ENCODE peak calls at places on chromosomes 6 and 20, in eight cellular contexts. P is mucosa of descending colon, V is fibroblast of lung, A is dorsolateral prefrontal cortex, D is heart left ventricle, I is AG10803, R is foreskin fibroblast, G is astrocyte. B is an unnamed sample.

GRCh38 chr6:36095497-36096391 is 34.6 kb upstream of the MAPK13 start:
- DNase-seq in P (peak; percentile 85), V (no peak), A (no peak), D (no peak), I (no peak), R (no peak), G (no peak), B (no peak)

GRCh38 chr6:113530769-113531168 is 326.4 kb upstream of the MARCKS start:
- DNase-seq in P (no peak), V (peak; percentile 69), A (no peak), D (no peak), I (peak; percentile 53), R (peak; percentile 94), G (peak; percentile 77), B (no peak)

GRCh38 chr6:166169549-166170421 is 2.1 kb upstream of the TBXT start:
- DNase-seq in P (no peak), V (no peak), A (no peak), D (no peak), I (no peak), R (no peak), G (no peak), B (peak; percentile 23)

GRCh38 chr6:169719117-169719516 is 5.2 kb downstream of the PHF10 start:
- DNase-seq in P (no peak), V (no peak), A (no peak), D (no peak), I (no peak), R (no peak), G (peak; percentile 27), B (no peak)

GRCh38 chr6:169867751-169868191 is 116.3 kb downstream of the ERMARD start:
- DNase-seq in P (no peak), V (no peak), A (no peak), D (no peak), I (no peak), R (no peak), G (no peak), B (no peak)

GRCh38 chr20:11204926-11205768 is 531.3 kb upstream of the JAG1 start:
- DNase-seq in P (peak; percentile 88), V (peak; percentile 82), A (no peak), D (no peak), I (peak; percentile 66), R (no peak), G (peak; percentile 41), B (peak; percentile 51)

GRCh38 chr6:145670306-145670705 is 65.0 kb downstream of the EPM2A start:
- DNase-seq in P (no peak), V (peak; percentile 3), A (no peak), D (no peak), I (no peak), R (no peak), G (no peak), B (no peak)

GRCh38 chr6:148037496-148037895 is 305.1 kb upstream of the SASH1 start:
- DNase-seq in P (no peak), V (peak; percentile 37), A (no peak), D (no peak), I (no peak), R (peak; percentile 5), G (peak; percentile 18), B (no peak)

GRCh38 chr20:62830821-62831220 is 14.0 kb downstream of the COL9A3 start:
- DNase-seq in P (no peak), V (no peak), A (no peak), D (no peak), I (no peak), R (no peak), G (no peak), B (no peak)

GRCh38 chr6:163338671-163339405 is 75.7 kb upstream of the QKI start:
- DNase-seq in P (no peak), V (peak; percentile 82), A (peak; percentile 86), D (peak; percentile 66), I (peak; percentile 65), R (peak; percentile 21), G (peak; percentile 94), B (no peak)

GRCh38 chr20:59235226-59235625 is 65.2 kb upstream of the EDN3 start:
- DNase-seq in P (no peak), V (no peak), A (no peak), D (no peak), I (no peak), R (no peak), G (no peak), B (no peak)

GRCh38 chr6:119346450-119346849 is 3.1 kb downstream of the MAN1A1 start:
- DNase-seq in P (no peak), V (no peak), A (no peak), D (no peak), I (no peak), R (no peak), G (no peak), B (no peak)

GRCh38 chr20:884983-885952 is 30.9 kb downstream of the ANGPT4 start:
- DNase-seq in P (peak; percentile 5), V (peak; percentile 19), A (peak; percentile 58), D (peak; percentile 79), I (peak; percentile 49), R (peak; percentile 14), G (peak; percentile 10), B (peak; percentile 72)

GRCh38 chr6:143006787-143007186 is 53.9 kb upstream of the AIG1 start:
- DNase-seq in P (no peak), V (no peak), A (no peak), D (no peak), I (no peak), R (no peak), G (no peak), B (no peak)

GRCh38 chr20:30486103-30486478 is 771.4 kb upstream of the DEFB115 start:
- DNase-seq in P (no peak), V (no peak), A (no peak), D (no peak), I (no peak), R (no peak), G (peak; percentile 7), B (no peak)

GRCh38 chr20:30484009-30484748 is 773.3 kb upstream of the DEFB115 start:
- DNase-seq in P (no peak), V (no peak), A (no peak), D (no peak), I (no peak), R (no peak), G (no peak), B (no peak)

GRCh38 chr20:30487947-30488926 is 769.2 kb upstream of the DEFB115 start:
- DNase-seq in P (no peak), V (no peak), A (no peak), D (no peak), I (no peak), R (no peak), G (no peak), B (no peak)

GRCh38 chr20:30485331-30486102 is 771.9 kb upstream of the DEFB115 start:
- DNase-seq in P (no peak), V (no peak), A (no peak), D (no peak), I (no peak), R (no peak), G (no peak), B (no peak)

DNA sequence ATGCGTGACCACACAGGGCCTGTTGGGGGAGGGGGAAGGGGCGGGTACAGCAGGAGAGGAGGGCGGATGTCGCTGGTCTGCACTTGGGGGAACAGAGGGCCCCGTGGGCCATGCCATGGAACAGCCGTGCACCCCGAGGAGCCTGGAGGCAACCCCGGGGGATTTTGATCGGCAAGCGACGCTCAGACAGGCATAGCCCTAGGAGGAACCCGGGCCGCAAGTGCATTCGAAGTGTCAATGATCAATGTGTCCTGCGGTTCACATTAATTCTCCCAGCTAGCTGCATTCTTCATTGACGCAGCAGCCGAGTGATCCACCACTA is 772.8 kb upstream of the DEFB115 start:
- DNase-seq in P (no peak), V (no peak), A (no peak), D (no peak), I (no peak), R (no peak), G (no peak), B (no peak)
- TF ChIP-seq CTCF in P (no peak), V (no peak), A (no peak), D (no peak), I (no peak), R (no peak), G (no peak), B (no peak)

DNA sequence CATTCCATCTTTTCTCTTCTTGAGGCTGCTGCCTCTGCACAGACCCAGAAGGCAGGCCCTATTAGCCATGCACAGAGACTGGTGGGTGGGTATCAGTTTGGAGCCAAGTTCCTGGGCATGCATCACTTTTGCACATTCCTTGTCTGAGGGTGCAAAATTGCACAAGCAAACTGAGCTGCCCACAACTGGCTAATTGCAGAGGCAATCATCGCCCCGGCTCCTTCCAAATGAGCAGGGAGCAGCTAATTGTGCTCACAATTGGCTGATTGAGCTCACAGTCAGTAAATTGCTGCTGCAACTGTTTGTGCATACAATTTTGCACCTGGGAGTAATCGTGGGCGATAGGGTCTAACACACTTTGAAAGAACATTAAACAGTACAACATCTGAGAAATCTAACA is 511.4 kb downstream of the DHX35 start:
- DNase-seq in P (no peak), V (no peak), A (peak; percentile 28), D (no peak), I (no peak), R (no peak), G (no peak), B (no peak)
- TF ChIP-seq CTCF in P (no peak), V (no peak), A (no peak), D (no peak), I (no peak), R (no peak), G (no peak), B (no peak)

GRCh38 chr20:48750376-48750775 is 77.4 kb downstream of the PREX1 start:
- DNase-seq in P (no peak), V (no peak), A (no peak), D (no peak), I (no peak), R (no peak), G (no peak), B (no peak)

GRCh38 chr20:48748556-48748955 is 79.2 kb downstream of the PREX1 start:
- DNase-seq in P (no peak), V (no peak), A (no peak), D (no peak), I (no peak), R (no peak), G (no peak), B (no peak)

GRCh38 chr20:48750941-48751620 is 76.7 kb downstream of the PREX1 start:
- DNase-seq in P (peak; percentile 40), V (no peak), A (peak; percentile 80), D (peak; percentile 88), I (no peak), R (no peak), G (peak; percentile 12), B (peak; percentile 29)

GRCh38 chr20:48747840-48748416 is 79.9 kb downstream of the PREX1 start:
- DNase-seq in P (no peak), V (no peak), A (no peak), D (no peak), I (no peak), R (no peak), G (no peak), B (no peak)

DNA sequence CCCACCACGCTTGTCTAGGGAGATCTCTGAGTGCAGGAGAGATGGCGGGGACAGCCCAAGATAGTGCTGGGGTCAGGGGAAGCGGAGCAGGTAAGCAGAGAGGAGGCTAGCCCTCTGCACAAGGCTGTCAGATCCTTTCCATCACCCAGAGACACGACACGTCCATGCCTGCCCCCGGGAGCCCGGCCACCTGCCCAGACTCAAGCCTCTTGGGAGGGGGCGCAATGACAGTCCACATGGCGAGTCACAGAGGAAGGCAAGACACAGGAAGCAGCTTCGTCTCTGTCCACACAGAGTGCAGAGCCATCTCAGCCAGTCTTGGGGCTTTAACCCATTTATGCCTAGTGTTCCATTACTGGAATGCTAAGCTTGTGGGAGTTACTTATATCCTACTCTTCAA is 78.4 kb downstream of the PREX1 start:
- DNase-seq in P (no peak), V (no peak), A (no peak), D (no peak), I (no peak), R (no peak), G (no peak), B (no peak)
- TF ChIP-seq CTCF in P (no peak), V (no peak), A (no peak), D (no peak), I (no peak), R (no peak), G (no peak), B (no peak)

GRCh38 chr6:80106418-80107235 is at the start of gene BCKDHB:
- DNase-seq in P (peak; percentile 99), V (peak; percentile 98), A (peak; percentile 98), D (peak; percentile 97), I (peak; percentile 98), R (peak; percentile 98), G (peak; percentile 92), B (peak; percentile 97)
- TF ChIP-seq CTCF in P (no peak), V (no peak), A (peak; percentile 40), D (no peak), I (no peak), R (no peak), G (no peak), B (no peak)

B was measured in nephron progenitor cell.